ENCODE peak calls at places on chromosome 17, in six cellular contexts. T, S, M, B, P and A are unnamed samples.

GRCh38 chr17:57636985-57637667 is 108.0 kb downstream of the CCDC182 start:
- DNase-seq in M (no peak), T (peak; percentile 25), B (no peak), P (no peak), S (no peak), A (no peak)

GRCh38 chr17:42855048-42855596 is 4.1 kb downstream of the AOC3 start:
- DNase-seq in B (peak; percentile 52), P (no peak), S (no peak), T (no peak), M (no peak), A (no peak)

GRCh38 chr17:45248132-45248936 is 13.6 kb downstream of the SPATA32 start:
- DNase-seq in B (no peak), T (peak; percentile 83), S (no peak), M (no peak), P (peak; percentile 76), A (no peak)

GRCh38 chr17:5539286-5539685 is 45.0 kb downstream of the NLRP1 start:
- DNase-seq in T (no peak), P (no peak), M (no peak), S (no peak), B (no peak), A (no peak)

GRCh38 chr17:69639096-69639495 is 224.6 kb downstream of the MAP2K6 start:
- DNase-seq in S (no peak), T (no peak), P (no peak), M (no peak), B (no peak), A (no peak)

GRCh38 chr17:17824780-17825614 is 11.8 kb downstream of the SREBF1 start:
- DNase-seq in B (peak; percentile 83), P (no peak), S (no peak), T (no peak), M (peak; percentile 79), A (no peak)

GRCh38 chr17:55286681-55287589 is 22.2 kb downstream of the HLF start:
- DNase-seq in S (no peak), T (peak; percentile 86), P (peak; percentile 78), B (no peak), M (no peak), A (no peak)

GRCh38 chr17:230371-230770 is 48.9 kb upstream of the DOC2B start:
- DNase-seq in P (no peak), M (no peak), T (peak; percentile 4), B (peak; percentile 32), S (no peak), A (no peak)

GRCh38 chr17:83067718-83068261 is 11.6 kb upstream of the METRNL start:
- DNase-seq in T (no peak), B (peak; percentile 44), M (no peak), P (no peak), S (no peak), A (no peak)

GRCh38 chr17:73657473-73658116 is 13.3 kb upstream of the SDK2 start:
- DNase-seq in P (peak; percentile 65), M (no peak), B (no peak), T (peak; percentile 74), S (peak; percentile 28), A (peak; percentile 88)

GRCh38 chr17:62008294-62008693 is 56.8 kb downstream of the MED13 start:
- DNase-seq in T (no peak), S (no peak), P (no peak), M (no peak), B (no peak), A (no peak)

GRCh38 chr17:45314761-45315549 is 1.9 kb downstream of the MAP3K14 start:
- DNase-seq in S (no peak), T (no peak), M (no peak), P (no peak), B (no peak), A (no peak)

GRCh38 chr17:19024101-19025078 is 19.8 kb upstream of the FAM83G start:
- DNase-seq in P (no peak), B (peak; percentile 30), M (no peak), T (no peak), S (no peak), A (no peak)

GRCh38 chr17:58341861-58342475 is 10.0 kb downstream of the SUPT4H1 start:
- DNase-seq in M (no peak), T (no peak), B (no peak), S (no peak), P (no peak), A (no peak)

GRCh38 chr17:16419929-16420271 is 4.5 kb downstream of the TRPV2 start:
- DNase-seq in T (no peak), M (peak; percentile 25), S (no peak), P (no peak), B (no peak), A (no peak)

GRCh38 chr17:64497565-64498035 is 746 bp upstream of the POLG2 start:
- DNase-seq in T (no peak), P (no peak), B (no peak), S (no peak), M (no peak), A (no peak)

GRCh38 chr17:64496786-64497564 is at the start of gene POLG2:
- DNase-seq in M (peak; percentile 89), P (peak; percentile 95), B (peak; percentile 95), S (peak; percentile 86), T (peak; percentile 95), A (peak; percentile 97)

GRCh38 chr17:64500487-64500859 is 3.6 kb upstream of the POLG2 start:
- DNase-seq in B (no peak), M (no peak), S (no peak), P (no peak), T (no peak), A (no peak)

GRCh38 chr17:64499805-64500486 is 3.1 kb upstream of the POLG2 start:
- DNase-seq in B (no peak), S (no peak), P (no peak), T (no peak), M (no peak), A (no peak)

DNA sequence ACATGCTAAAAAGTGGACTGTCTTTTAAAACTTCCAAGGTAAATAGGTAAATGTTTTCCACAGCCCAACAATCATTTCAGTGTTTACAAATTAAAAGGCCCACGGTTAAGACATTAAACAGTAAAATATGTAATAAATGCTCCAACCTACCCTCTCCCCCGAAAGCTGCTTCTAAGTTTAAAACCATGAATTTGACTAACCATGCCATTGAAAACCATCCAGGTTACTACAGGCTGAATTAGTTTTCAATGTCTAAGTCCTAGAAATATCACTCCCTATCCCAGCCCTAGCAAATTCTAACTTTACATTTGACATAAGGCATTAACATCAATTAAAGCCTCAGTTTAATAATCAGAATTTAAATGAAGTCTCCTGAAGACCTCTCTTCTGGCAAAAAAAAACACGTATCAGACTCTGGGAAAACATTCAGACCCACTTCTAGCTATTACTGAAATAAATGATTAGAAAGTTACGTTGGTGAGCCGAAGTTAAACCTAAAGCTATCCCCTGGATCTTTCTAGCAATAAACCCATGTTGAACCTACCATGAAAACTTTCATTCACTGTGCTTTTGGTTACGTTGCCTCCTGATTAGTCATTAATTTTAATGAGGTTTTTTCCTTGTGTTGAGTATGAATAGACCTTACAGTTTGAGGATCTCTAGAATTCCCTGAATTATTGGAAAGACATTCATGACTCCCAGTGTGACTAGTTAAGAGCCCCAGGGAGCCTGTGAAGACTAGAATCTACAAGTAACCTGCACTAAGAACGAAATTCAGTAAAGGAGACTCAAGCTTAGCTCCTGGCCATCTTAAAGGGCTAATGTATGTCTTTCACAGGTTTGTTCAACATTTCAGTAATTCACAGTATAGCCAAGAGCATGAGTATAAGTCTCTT is 1.7 kb upstream of the POLG2 start:
- DNase-seq in S (no peak), P (no peak), B (no peak), T (no peak), M (no peak), A (no peak)
- H3K36me3 ChIP-seq in S (peaks cover 15% of the 10 kb centered on the region), P (peaks cover 60% of the 10 kb centered on the region), B (peaks cover 55% of the 10 kb centered on the region), T (peaks cover 6% of the 10 kb centered on the region), M (no peaks in the 10 kb centered on the region), A (peaks cover 48% of the 10 kb centered on the region)

DNA sequence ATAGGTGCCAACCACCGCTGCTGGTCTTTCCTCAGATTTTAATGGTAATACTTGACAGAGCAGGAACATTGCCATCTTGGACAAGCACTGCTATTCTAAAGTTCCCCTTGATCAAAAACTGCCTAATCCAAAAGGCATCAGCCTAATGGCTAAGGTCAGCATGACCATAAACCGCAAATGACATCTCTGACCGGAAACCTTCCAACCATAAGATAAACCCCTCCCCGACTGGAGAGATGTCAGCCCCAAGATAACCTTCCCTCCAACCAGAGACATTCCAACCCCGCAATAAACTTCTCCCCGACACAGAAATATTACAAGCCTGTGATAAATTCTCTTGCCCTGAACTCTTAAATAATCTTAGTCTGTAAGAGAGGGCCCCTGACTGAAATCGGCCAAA is 7.4 kb upstream of the DHX40 start:
- DNase-seq in B (no peak), S (no peak), P (no peak), T (no peak), M (no peak), A (no peak)
- TF ChIP-seq EP300 in B (no peak), S (no peak), P (no peak), T (no peak), M (no peak), A (no peak)

DNA sequence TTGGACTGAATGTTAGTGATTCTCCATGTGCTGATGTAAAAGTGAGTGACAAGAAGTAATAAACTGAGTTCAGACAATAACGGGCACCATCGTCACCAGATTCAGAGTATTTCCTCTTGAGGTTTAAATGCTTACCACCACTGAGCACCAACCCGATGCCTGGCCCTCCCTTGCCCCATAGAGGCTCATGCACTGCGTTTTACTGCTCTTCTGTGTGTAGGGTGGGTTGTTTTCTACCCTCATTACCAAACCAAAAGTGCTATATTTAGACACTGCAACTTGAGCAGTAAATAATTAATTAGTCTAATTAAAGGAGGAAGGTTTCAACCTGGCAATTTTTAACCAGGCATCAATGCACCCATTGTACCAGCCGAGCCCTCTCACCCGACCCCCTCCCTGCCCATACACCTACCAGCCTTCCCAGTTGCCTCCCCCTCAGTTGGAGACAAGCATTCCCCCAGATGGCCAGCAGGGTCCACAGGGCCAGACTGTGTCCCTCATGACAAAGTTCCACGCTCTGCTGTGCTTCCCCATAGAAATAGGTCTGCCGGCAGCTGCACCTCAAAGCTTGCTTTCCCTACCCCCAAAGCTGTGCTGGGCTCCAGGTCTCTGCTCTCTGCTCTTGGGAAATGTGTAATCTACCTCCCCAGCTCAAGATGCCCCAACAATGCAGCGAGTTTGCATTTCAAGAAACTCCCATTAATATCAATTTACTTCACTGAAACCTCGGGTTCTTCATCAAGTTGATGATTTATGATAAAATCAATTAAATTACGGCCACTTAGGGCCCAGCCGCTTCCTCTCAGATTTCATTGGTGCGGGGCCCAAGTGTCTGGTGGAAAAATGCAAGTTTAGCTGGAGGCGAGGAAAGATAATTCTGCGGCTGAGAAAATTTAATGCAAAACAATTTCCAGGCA is 16.0 kb downstream of the HOXB4 start:
- DNase-seq in B (no peak), M (no peak), P (no peak), T (no peak), S (no peak), A (no peak)
- TF ChIP-seq CTCF in B (no peak), M (no peak), P (no peak), T (peak; percentile 24), S (no peak), A (no peak)

GRCh38 chr17:8445536-8445935 is 9.9 kb downstream of the NDEL1 start:
- DNase-seq in T (no peak), B (no peak), M (no peak), S (no peak), P (no peak), A (no peak)

GRCh38 chr17:8441690-8442089 is 6.0 kb downstream of the NDEL1 start:
- DNase-seq in S (no peak), P (no peak), B (no peak), T (no peak), M (no peak), A (no peak)

GRCh38 chr17:8442310-8442709 is 6.6 kb downstream of the NDEL1 start:
- DNase-seq in T (no peak), S (no peak), P (no peak), B (no peak), M (no peak), A (no peak)

GRCh38 chr17:8444506-8444905 is 8.8 kb downstream of the NDEL1 start:
- DNase-seq in P (no peak), T (no peak), B (no peak), S (no peak), M (no peak), A (no peak)

GRCh38 chr17:8443756-8444155 is 8.1 kb downstream of the NDEL1 start:
- DNase-seq in T (no peak), S (no peak), B (no peak), P (no peak), M (no peak), A (no peak)
- H3K36me3 ChIP-seq in T (no peaks in the 10 kb centered on the region), S (no peaks in the 10 kb centered on the region), B (peaks cover 10% of the 10 kb centered on the region), P (peaks cover 55% of the 10 kb centered on the region), M (no peaks in the 10 kb centered on the region), A (peaks cover 23% of the 10 kb centered on the region)